ENCODE peak calls at places on chromosomes 7 and 10, in five cellular contexts. O is left ventricle myocardium inferior, Q is MM.1S, R is choroid plexus epithelial cell, S is H1. W is an unnamed sample.

GRCh38 chr7:81516898-81517297 is 252.9 kb downstream of the HGF start:
- DNase-seq in O (no peak), Q (no peak), R (no peak), S (no peak), W (no peak)

GRCh38 chr7:75776295-75776971 is 4.4 kb upstream of the CCL26 start:
- DNase-seq in O (no peak), Q (peak; percentile 12), R (peak; percentile 79), S (no peak), W (peak; percentile 95)

GRCh38 chr10:62302760-62303159 is 34.1 kb upstream of the RTKN2 start:
- DNase-seq in O (no peak), Q (no peak), R (no peak), S (no peak), W (no peak)

GRCh38 chr7:89731751-89732150 is 422.5 kb upstream of the STEAP1 start:
- DNase-seq in O (no peak), Q (no peak), R (no peak), S (no peak), W (no peak)

GRCh38 chr10:110042891-110043290 is 35.1 kb downstream of the ADD3 start:
- DNase-seq in O (no peak), Q (no peak), R (peak; percentile 16), S (no peak), W (no peak)

GRCh38 chr7:104207731-104208420 is at the start of gene ORC5:
- DNase-seq in O (peak; percentile 69), Q (peak; percentile 84), R (peak; percentile 86), S (peak; percentile 27), W (peak; percentile 85)

GRCh38 chr7:117645456-117646181 is 165.8 kb downstream of the CFTR start:
- DNase-seq in O (no peak), Q (no peak), R (peak; percentile 79), S (no peak), W (no peak)

GRCh38 chr7:4123823-4124222 is 558.3 kb upstream of the FOXK1 start:
- DNase-seq in O (no peak), Q (no peak), R (no peak), S (no peak), W (no peak)

GRCh38 chr10:18400201-18400910 is 251.0 kb downstream of the NSUN6 start:
- DNase-seq in O (no peak), Q (peak; percentile 61), R (no peak), S (no peak), W (peak; percentile 10)

GRCh38 chr7:121544726-121545125 is 148.6 kb upstream of the FAM3C start:
- DNase-seq in O (no peak), Q (peak; percentile 94), R (peak; percentile 97), S (no peak), W (peak; percentile 90)

GRCh38 chr7:40137563-40137962 is 2.8 kb downstream of the SUGCT start:
- DNase-seq in O (no peak), Q (no peak), R (no peak), S (no peak), W (no peak)

GRCh38 chr7:40138973-40139372 is 4.2 kb downstream of the SUGCT start:
- DNase-seq in O (no peak), Q (no peak), R (no peak), S (no peak), W (no peak)

GRCh38 chr7:40133561-40134427 is 628 bp downstream of the MPLKIP start:
- DNase-seq in O (no peak), Q (peak; percentile 35), R (peak; percentile 38), S (no peak), W (peak; percentile 14)

DNA sequence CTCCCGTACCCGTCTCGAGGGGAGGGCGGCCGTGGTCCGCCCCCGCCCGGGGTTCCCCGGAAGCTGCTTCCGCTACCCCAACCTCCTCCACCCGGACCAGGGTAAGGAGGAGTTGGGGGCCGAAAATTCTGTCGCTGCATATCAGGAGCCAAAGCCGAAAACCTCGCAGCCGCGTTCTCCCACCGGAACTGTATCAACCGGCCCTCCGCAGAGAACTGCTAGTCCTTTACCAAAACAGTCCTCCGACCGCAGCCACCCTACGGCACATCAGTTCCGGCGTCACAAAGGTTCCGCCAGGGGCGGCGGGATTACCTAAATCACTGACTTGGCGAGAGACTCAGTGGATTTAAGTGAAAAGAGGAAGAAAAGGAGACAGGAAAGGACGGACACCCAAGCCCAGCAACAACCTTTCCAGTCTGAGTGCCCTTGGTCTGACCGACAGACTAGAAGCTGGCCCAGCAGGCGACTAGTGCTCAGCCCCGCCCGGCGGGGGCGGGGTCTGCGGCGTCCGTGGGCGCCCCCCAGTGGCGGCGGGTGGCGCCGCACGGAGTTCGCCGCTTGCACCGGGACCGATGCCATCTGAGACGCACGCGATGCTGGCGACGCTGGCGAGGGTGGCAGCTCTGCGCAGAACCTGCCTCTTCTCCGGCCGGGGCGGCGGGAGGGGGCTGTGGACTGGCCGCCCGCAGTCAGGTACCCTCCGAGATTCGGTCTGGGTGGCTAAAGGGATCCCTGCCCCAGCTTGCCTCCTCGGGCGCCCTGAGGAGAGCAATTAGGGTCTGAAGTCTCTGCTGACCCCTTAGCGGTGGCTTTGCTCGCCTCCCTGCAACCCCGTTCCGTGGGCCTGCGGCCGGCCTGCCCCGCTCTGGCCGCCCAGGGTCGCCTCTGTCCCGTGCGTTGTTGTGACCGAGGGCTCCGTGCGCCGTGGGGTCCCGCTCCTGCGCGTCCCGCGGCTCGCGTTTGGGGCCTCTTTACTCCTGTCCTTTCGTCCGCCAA is at the start of the genes MPLKIP and SUGCT:
- DNase-seq in O (peak; percentile 82), Q (peak; percentile 84), R (peak; percentile 92), S (peak; percentile 51), W (peak; percentile 94)
- TF ChIP-seq CTCF in O (peak; percentile 99), Q (peak; percentile 89), R (peak; percentile 58), S (peak; percentile 84), W (peak; percentile 92)

GRCh38 chr10:86817246-86817645 is 60.8 kb downstream of the BMPR1A start:
- DNase-seq in O (no peak), Q (no peak), R (no peak), S (no peak), W (no peak)

GRCh38 chr10:86815640-86816039 is 59.2 kb downstream of the BMPR1A start:
- DNase-seq in O (no peak), Q (no peak), R (no peak), S (no peak), W (no peak)

GRCh38 chr10:86815035-86815617 is 58.7 kb downstream of the BMPR1A start:
- DNase-seq in O (no peak), Q (no peak), R (peak; percentile 31), S (no peak), W (peak; percentile 16)

DNA sequence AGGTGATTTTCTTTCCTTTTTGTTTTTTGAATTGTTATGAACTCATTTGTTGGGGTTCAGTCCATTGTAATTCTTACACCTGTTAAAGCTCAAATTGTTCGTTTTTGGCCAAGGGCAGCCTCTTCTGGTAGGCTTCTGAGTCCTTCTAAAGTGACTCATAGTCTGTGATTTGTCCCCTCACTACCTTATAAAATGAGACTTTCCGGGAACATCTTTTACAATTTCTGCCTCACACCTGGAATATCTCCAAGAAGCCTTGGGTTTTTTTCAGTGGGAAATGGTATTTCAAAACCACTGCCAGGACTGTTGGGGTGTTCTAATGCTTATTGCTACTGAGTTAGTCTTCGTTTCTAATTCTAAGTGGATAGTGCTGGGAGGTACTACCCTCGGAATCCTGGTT is 56.7 kb downstream of the BMPR1A start:
- DNase-seq in O (no peak), Q (no peak), R (no peak), S (no peak), W (peak; percentile 30)
- H3K4me3 ChIP-seq in O (no peak overlapping the region), Q (no peak overlapping the region), R (no peak overlapping the region), S (no peak overlapping the region), W (no peak overlapping the region)

GRCh38 chr7:22125436-22125835 is 179.7 kb upstream of the CDCA7L start:
- DNase-seq in O (no peak), Q (no peak), R (no peak), S (no peak), W (no peak)

GRCh38 chr7:22129819-22130580 is 184.3 kb upstream of the CDCA7L start:
- DNase-seq in O (no peak), Q (no peak), R (no peak), S (no peak), W (no peak)

GRCh38 chr7:22128528-22128920 is 182.8 kb upstream of the CDCA7L start:
- DNase-seq in O (no peak), Q (no peak), R (no peak), S (no peak), W (no peak)

GRCh38 chr7:22129166-22129565 is 183.5 kb upstream of the CDCA7L start:
- DNase-seq in O (no peak), Q (no peak), R (no peak), S (no peak), W (no peak)

DNA sequence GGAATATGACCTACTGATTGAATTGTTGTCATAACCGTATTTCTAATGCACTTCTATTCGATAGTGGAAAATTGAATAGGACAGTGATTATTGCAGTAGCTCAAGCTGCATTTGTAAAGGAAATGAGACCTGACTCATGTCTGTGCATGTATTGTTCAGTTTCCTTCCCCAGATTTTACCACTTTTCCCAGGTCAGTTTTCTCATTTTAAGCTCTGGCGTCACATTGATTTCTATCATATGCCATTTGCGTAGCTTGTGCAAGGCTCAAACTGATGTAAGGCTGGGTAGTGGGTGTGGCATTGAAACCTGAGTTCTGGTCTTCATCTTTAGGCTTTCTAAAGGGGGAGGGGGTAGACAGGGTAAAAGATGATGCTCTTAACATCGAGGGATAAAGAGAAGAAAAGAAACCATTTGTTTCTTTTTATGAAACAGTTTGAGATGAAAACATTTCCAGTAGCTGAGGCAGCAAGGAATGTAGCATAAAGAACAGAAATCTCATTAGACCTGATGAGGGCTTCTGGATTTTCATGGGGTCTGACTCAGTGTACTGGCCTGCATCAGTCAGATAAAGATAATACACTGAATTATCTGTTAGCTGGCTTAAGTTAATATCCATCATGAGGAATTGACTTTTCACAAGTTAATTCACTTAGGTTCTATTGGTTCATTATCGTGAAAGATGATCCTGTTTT is 182.3 kb upstream of the CDCA7L start:
- DNase-seq in O (no peak), Q (no peak), R (no peak), S (no peak), W (no peak)
- TF ChIP-seq CTCF in O (no peak), Q (no peak), R (no peak), S (no peak), W (no peak)

GRCh38 chr10:78250313-78251040 is 216.8 kb downstream of the RPS24 start:
- DNase-seq in O (no peak), Q (no peak), R (no peak), S (no peak), W (no peak)

GRCh38 chr10:78251041-78251434 is 217.4 kb downstream of the RPS24 start:
- DNase-seq in O (no peak), Q (no peak), R (no peak), S (no peak), W (no peak)

GRCh38 chr10:78247821-78248220 is 214.2 kb downstream of the RPS24 start:
- DNase-seq in O (no peak), Q (no peak), R (no peak), S (no peak), W (no peak)

GRCh38 chr10:78249690-78250089 is 216.0 kb downstream of the RPS24 start:
- DNase-seq in O (no peak), Q (no peak), R (no peak), S (no peak), W (no peak)

DNA sequence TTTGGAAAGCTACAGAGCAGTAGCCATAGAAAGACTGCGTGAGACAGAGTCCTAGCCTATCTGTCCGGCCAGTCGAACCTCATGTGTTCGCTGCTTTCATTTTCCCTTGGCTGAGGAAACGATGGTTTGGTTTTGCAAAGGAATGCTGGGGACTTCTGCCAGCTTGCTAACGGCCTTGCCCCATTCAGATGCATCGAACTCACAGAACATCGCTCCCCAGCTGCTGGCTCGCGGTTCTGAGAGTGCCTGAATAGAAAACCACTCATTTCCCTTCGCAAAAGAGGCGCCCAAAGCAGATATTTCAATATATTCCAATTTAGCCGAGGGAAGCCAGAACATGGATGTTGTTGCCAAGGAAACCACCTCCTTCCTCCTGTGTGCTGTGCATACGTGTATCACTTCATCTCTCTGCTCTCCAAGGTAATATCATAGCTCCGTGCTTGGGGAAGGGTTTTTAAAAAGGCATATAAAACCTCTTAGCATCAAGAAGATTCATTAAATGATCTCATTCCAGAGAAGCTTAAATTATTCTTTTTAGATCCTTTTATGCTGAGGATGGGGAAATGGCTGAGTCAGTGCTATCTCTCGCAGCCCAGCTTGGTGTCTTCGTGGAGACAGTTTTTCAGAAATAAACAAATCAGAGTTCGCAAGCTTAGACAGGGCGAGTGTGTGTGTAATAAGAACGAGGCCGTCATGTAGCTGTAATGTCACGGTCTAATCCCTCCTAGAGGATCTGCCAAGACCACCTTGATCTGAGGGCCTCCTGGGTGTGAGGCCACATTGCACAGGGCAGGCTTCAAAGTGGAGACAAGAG is 215.2 kb downstream of the RPS24 start:
- DNase-seq in O (no peak), Q (no peak), R (peak; percentile 46), S (no peak), W (peak; percentile 68)
- H3K4me3 ChIP-seq in O (no peak overlapping the region), Q (no peak overlapping the region), R (no peak overlapping the region), S (no peak overlapping the region), W (peak overlapping the region; percentile 0)